ENCODE peak calls at places on chromosomes 3 and 15, in five cellular contexts. One of them, this sample, is unnamed. For H3K27me3 and H3K4me1, the result is how much of the 10 kb centered on the place peaks cover.

GRCh38 chr3:51995346-51996156 is at the start of gene RPL29:
- DNase-seq in GM23338: peak
- DNase-seq in transverse colon: peak
- DNase-seq in stomach: peak
- DNase-seq in sigmoid colon: peak
- DNase-seq in this sample: peak

GRCh38 chr3:178419078-178419477 is 117.2 kb upstream of the KCNMB2 start:
- DNase-seq in GM23338: no peak
- DNase-seq in transverse colon: no peak
- DNase-seq in stomach: no peak
- DNase-seq in sigmoid colon: no peak
- DNase-seq in this sample: no peak

GRCh38 chr3:81363816-81364215 is 397.6 kb downstream of the GBE1 start:
- DNase-seq in GM23338: no peak
- DNase-seq in transverse colon: no peak
- DNase-seq in stomach: no peak
- DNase-seq in sigmoid colon: no peak
- DNase-seq in this sample: no peak

GRCh38 chr15:65424683-65425082 is 1.9 kb upstream of the IGDCC4 start:
- DNase-seq in GM23338: no peak
- DNase-seq in transverse colon: no peak
- DNase-seq in stomach: no peak
- DNase-seq in sigmoid colon: peak
- DNase-seq in this sample: no peak

GRCh38 chr3:156180077-156180476 is 59.7 kb downstream of the KCNAB1 start:
- DNase-seq in GM23338: no peak
- DNase-seq in transverse colon: no peak
- DNase-seq in stomach: no peak
- DNase-seq in sigmoid colon: no peak
- DNase-seq in this sample: no peak

GRCh38 chr3:168951368-168951767 is 712.1 kb downstream of the MECOM start:
- DNase-seq in GM23338: no peak
- DNase-seq in transverse colon: no peak
- DNase-seq in stomach: no peak
- DNase-seq in sigmoid colon: no peak
- DNase-seq in this sample: no peak

GRCh38 chr3:8987673-8988655 is 24.7 kb upstream of the RAD18 start:
- DNase-seq in GM23338: peak
- DNase-seq in transverse colon: peak
- DNase-seq in stomach: peak
- DNase-seq in sigmoid colon: peak
- DNase-seq in this sample: peak

GRCh38 chr3:124927454-124928079 is 7.0 kb downstream of the MUC13 start:
- DNase-seq in GM23338: no peak
- DNase-seq in transverse colon: no peak
- DNase-seq in stomach: no peak
- DNase-seq in sigmoid colon: no peak
- DNase-seq in this sample: no peak

GRCh38 chr3:125055165-125055912 is 458 bp downstream of the HEG1 start:
- DNase-seq in GM23338: peak
- DNase-seq in transverse colon: no peak
- DNase-seq in stomach: no peak
- DNase-seq in sigmoid colon: no peak
- DNase-seq in this sample: peak

GRCh38 chr15:100663066-100663465 is 60.7 kb downstream of the ASB7 start:
- DNase-seq in GM23338: peak
- DNase-seq in transverse colon: no peak
- DNase-seq in stomach: no peak
- DNase-seq in sigmoid colon: no peak
- DNase-seq in this sample: no peak

GRCh38 chr3:37054370-37054769 is 61.1 kb downstream of the MLH1 start:
- DNase-seq in GM23338: no peak
- DNase-seq in transverse colon: no peak
- DNase-seq in stomach: no peak
- DNase-seq in sigmoid colon: no peak
- DNase-seq in this sample: no peak

GRCh38 chr3:86837871-86838270 is 153.1 kb downstream of the VGLL3 start:
- DNase-seq in GM23338: no peak
- DNase-seq in transverse colon: no peak
- DNase-seq in stomach: no peak
- DNase-seq in sigmoid colon: no peak
- DNase-seq in this sample: no peak

GRCh38 chr3:106114220-106114619 is 245.4 kb upstream of the CBLB start:
- DNase-seq in GM23338: no peak
- DNase-seq in transverse colon: no peak
- DNase-seq in stomach: no peak
- DNase-seq in sigmoid colon: no peak
- DNase-seq in this sample: no peak

GRCh38 chr3:187833799-187834578 is 88.7 kb upstream of the BCL6 start:
- DNase-seq in GM23338: no peak
- DNase-seq in transverse colon: no peak
- DNase-seq in stomach: no peak
- DNase-seq in sigmoid colon: no peak
- DNase-seq in this sample: no peak

GRCh38 chr3:47113669-47114365 is 50.1 kb downstream of the SETD2 start:
- DNase-seq in GM23338: peak
- DNase-seq in transverse colon: no peak
- DNase-seq in stomach: no peak
- DNase-seq in sigmoid colon: no peak
- DNase-seq in this sample: no peak

GRCh38 chr3:120438971-120439370 is 11.8 kb downstream of the FSTL1 start:
- DNase-seq in GM23338: no peak
- DNase-seq in transverse colon: peak
- DNase-seq in stomach: no peak
- DNase-seq in sigmoid colon: peak
- DNase-seq in this sample: no peak

GRCh38 chr3:134619884-134620445 is 30.9 kb downstream of the KY start:
- DNase-seq in GM23338: no peak
- DNase-seq in transverse colon: no peak
- DNase-seq in stomach: peak
- DNase-seq in sigmoid colon: no peak
- DNase-seq in this sample: peak

GRCh38 chr15:40939909-40940801 is 11.0 kb downstream of the DLL4 start:
- DNase-seq in GM23338: no peak
- DNase-seq in transverse colon: no peak
- DNase-seq in stomach: no peak
- DNase-seq in sigmoid colon: no peak
- DNase-seq in this sample: peak

GRCh38 chr15:85667491-85668424 is 127.0 kb downstream of the KLHL25 start:
- DNase-seq in GM23338: no peak
- DNase-seq in transverse colon: peak
- DNase-seq in stomach: no peak
- DNase-seq in sigmoid colon: no peak
- DNase-seq in this sample: no peak

GRCh38 chr15:100918034-100918689 is 995 bp upstream of the LRRK1 start:
- DNase-seq in GM23338: peak
- DNase-seq in transverse colon: peak
- DNase-seq in stomach: peak
- DNase-seq in sigmoid colon: peak
- DNase-seq in this sample: peak

GRCh38 chr15:89326316-89326715 is 8.3 kb downstream of the POLG start:
- DNase-seq in GM23338: no peak
- DNase-seq in transverse colon: no peak
- DNase-seq in stomach: no peak
- DNase-seq in sigmoid colon: no peak
- DNase-seq in this sample: no peak

GRCh38 chr3:177195242-177195940 is 1.9 kb downstream of the TBL1XR1 start:
- DNase-seq in GM23338: peak
- DNase-seq in transverse colon: peak
- DNase-seq in stomach: no peak
- DNase-seq in sigmoid colon: no peak
- DNase-seq in this sample: no peak

GRCh38 chr3:99638244-99638948 is at the start of gene COL8A1:
- DNase-seq in GM23338: peak
- DNase-seq in transverse colon: peak
- DNase-seq in stomach: no peak
- DNase-seq in sigmoid colon: peak
- DNase-seq in this sample: no peak

DNA sequence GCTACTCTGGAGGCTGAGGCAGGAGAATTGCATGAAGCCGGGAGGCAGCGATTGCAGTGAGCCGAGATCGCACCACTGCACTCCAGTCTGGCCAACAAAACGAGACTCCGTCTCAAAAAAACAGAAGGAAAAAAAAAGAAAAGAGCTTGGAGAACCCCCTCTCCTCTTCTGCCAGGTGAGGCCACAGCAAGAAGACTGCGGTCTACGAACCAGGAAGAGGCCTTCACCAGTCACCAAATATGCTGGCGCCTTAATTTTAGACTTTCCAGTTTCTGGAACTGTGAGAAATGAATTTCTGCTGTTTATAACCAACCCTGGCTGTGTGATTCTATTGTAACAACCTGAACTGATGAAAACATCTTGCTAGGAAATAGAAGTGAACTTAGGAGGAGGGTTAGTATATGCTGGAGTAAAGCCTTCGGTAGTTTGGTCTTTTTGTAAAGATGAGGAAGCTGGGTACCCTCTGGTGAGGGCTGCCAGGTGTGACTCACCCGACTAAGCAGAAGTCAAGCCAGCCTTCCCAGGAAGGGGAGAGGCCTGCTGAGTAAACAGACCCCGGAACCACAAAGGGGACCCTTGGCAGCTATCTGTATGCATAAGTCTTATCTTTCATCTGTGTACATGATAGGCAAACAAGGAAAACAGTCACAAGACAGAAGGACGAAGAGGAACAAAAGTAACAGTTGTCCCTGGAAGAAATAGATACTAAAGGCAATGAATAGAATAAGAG is 78.7 kb downstream of the KLF13 start:
- DNase-seq in GM23338: no peak
- DNase-seq in transverse colon: no peak
- DNase-seq in stomach: peak
- DNase-seq in sigmoid colon: no peak
- DNase-seq in this sample: no peak
- TF ChIP-seq POLR2AphosphoS5 in GM23338: no peak
- TF ChIP-seq POLR2AphosphoS5 in transverse colon: no peak
- TF ChIP-seq POLR2AphosphoS5 in stomach: peak
- TF ChIP-seq POLR2AphosphoS5 in sigmoid colon: no peak
- TF ChIP-seq POLR2AphosphoS5 in this sample: no peak

DNA sequence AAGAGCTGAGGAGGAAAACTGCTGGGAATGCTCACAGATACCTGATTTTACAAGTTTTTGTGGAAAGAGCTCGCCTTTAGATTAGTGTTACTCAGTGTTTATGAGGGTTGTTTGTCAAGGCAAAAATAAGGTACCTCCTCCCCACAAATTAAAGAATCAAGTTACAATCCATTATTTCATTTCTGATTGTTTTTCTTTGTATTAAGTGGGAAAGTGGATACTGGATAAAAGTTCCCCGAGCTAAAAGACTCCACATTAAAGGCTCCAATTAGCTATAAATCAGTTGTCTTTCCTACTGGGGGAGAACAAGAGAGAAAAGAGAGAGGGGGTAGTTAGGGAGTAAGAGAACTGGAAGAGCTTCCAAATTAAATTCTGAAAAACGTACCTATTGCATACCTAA is 1.9 kb downstream of the ALDH1A2 start:
- DNase-seq in GM23338: no peak
- DNase-seq in transverse colon: no peak
- DNase-seq in stomach: no peak
- DNase-seq in sigmoid colon: no peak
- DNase-seq in this sample: no peak
- H3K27me3 ChIP-seq in GM23338: half or more
- H3K27me3 ChIP-seq in transverse colon: half or more
- H3K27me3 ChIP-seq in stomach: under half
- H3K27me3 ChIP-seq in sigmoid colon: half or more
- H3K27me3 ChIP-seq in this sample: half or more

DNA sequence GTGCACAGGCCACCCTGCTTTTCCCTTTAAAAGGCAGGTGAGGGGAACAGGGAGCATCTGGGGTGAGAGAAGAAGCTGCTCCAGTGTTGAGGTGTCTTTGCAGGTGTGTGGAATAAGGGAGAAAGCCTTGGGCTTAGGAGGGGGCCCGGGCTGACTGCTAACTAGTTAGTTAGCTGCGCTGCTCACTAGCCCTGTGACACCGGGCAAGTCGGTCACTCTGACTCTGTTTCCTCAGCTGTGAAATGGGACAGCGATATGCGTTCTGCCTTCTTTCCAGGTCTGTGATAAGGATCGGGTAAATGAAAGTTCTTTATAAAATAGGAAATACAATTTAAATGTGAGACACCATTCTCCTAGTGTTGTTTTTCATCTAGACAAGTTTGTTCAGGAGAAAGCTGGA is 28.1 kb downstream of the PDIA5 start:
- DNase-seq in GM23338: no peak
- DNase-seq in transverse colon: no peak
- DNase-seq in stomach: no peak
- DNase-seq in sigmoid colon: no peak
- DNase-seq in this sample: peak
- H3K4me1 ChIP-seq in GM23338: under half
- H3K4me1 ChIP-seq in transverse colon: under half
- H3K4me1 ChIP-seq in stomach: under half
- H3K4me1 ChIP-seq in sigmoid colon: half or more
- H3K4me1 ChIP-seq in this sample: under half

DNA sequence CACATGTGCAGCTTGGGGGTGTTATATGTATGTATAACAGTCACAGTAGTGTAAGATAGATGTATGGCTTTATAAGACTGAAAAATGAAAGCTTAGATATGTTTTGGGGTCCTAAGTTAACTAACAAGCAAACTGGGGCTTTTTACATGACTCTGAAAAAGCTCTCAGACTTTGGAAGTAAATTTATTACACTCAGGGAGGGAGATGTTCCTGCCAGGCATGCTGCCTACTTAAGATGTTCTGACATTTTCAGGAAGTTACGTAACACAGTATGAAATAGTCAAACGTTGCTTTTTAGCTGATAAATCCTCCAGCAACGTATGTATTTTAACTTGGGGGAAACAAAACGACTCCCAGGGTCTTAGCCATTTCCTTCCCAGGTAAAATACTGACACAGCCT is 1.7 kb upstream of the IFT57 start:
- DNase-seq in GM23338: no peak
- DNase-seq in transverse colon: no peak
- DNase-seq in stomach: no peak
- DNase-seq in sigmoid colon: no peak
- DNase-seq in this sample: no peak
- TF ChIP-seq POLR2AphosphoS5 in GM23338: no peak
- TF ChIP-seq POLR2AphosphoS5 in transverse colon: no peak
- TF ChIP-seq POLR2AphosphoS5 in stomach: no peak
- TF ChIP-seq POLR2AphosphoS5 in sigmoid colon: no peak
- TF ChIP-seq POLR2AphosphoS5 in this sample: no peak

GRCh38 chr3:14303336-14304100 is 98.9 kb upstream of the SLC6A6 start:
- DNase-seq in GM23338: no peak
- DNase-seq in transverse colon: no peak
- DNase-seq in stomach: no peak
- DNase-seq in sigmoid colon: no peak
- DNase-seq in this sample: no peak
- H3K27me3 ChIP-seq in GM23338: under half
- H3K27me3 ChIP-seq in transverse colon: under half
- H3K27me3 ChIP-seq in stomach: under half
- H3K27me3 ChIP-seq in sigmoid colon: under half
- H3K27me3 ChIP-seq in this sample: under half

GRCh38 chr3:77690284-77690869 is 650.5 kb downstream of the ROBO2 start:
- DNase-seq in GM23338: no peak
- DNase-seq in transverse colon: no peak
- DNase-seq in stomach: no peak
- DNase-seq in sigmoid colon: no peak
- DNase-seq in this sample: no peak
- H3K4me1 ChIP-seq in GM23338: under half
- H3K4me1 ChIP-seq in transverse colon: under half
- H3K4me1 ChIP-seq in stomach: under half
- H3K4me1 ChIP-seq in sigmoid colon: under half
- H3K4me1 ChIP-seq in this sample: under half

GRCh38 chr15:64197425-64197824 is 34.6 kb upstream of the PPIB start:
- DNase-seq in GM23338: no peak
- DNase-seq in transverse colon: no peak
- DNase-seq in stomach: no peak
- DNase-seq in sigmoid colon: no peak
- DNase-seq in this sample: no peak
- TF ChIP-seq POLR2AphosphoS5 in GM23338: no peak
- TF ChIP-seq POLR2AphosphoS5 in transverse colon: no peak
- TF ChIP-seq POLR2AphosphoS5 in stomach: no peak
- TF ChIP-seq POLR2AphosphoS5 in sigmoid colon: no peak
- TF ChIP-seq POLR2AphosphoS5 in this sample: no peak